ENCODE peak calls at places on chromosomes 2 and 18, in four cellular contexts. One of them, this sample, is unnamed.

GRCh38 chr2:237122214-237122666 is 36.6 kb downstream of the COPS8 start:
- DNase-seq in GM12878: no peak
- DNase-seq in GM12891: peak
- DNase-seq in K562: peak
- DNase-seq in this sample: peak

GRCh38 chr2:53173126-53173525 is 594.5 kb upstream of the CHAC2 start:
- DNase-seq in GM12891: no peak
- DNase-seq in K562: no peak
- DNase-seq in GM12878: no peak
- DNase-seq in this sample: no peak

GRCh38 chr2:182359027-182360011 is 67.5 kb downstream of the PDE1A start:
- DNase-seq in GM12891: no peak
- DNase-seq in K562: no peak
- DNase-seq in GM12878: no peak
- DNase-seq in this sample: no peak

GRCh38 chr2:64221935-64222334 is 77.7 kb upstream of the PELI1 start:
- DNase-seq in GM12878: no peak
- DNase-seq in GM12891: no peak
- DNase-seq in K562: no peak
- DNase-seq in this sample: no peak

GRCh38 chr18:79519751-79520472 is 124.2 kb downstream of the NFATC1 start:
- DNase-seq in K562: peak
- DNase-seq in GM12878: no peak
- DNase-seq in GM12891: no peak
- DNase-seq in this sample: no peak

GRCh38 chr2:152465541-152465940 is 130.6 kb downstream of the FMNL2 start:
- DNase-seq in GM12878: no peak
- DNase-seq in GM12891: no peak
- DNase-seq in K562: no peak
- DNase-seq in this sample: no peak

GRCh38 chr2:25279091-25279651 is 62.6 kb downstream of the DNMT3A start:
- DNase-seq in GM12891: peak
- DNase-seq in GM12878: peak
- DNase-seq in K562: no peak
- DNase-seq in this sample: peak

GRCh38 chr2:234905547-234906260 is 46.1 kb upstream of the SH3BP4 start:
- DNase-seq in K562: no peak
- DNase-seq in GM12878: no peak
- DNase-seq in GM12891: no peak
- DNase-seq in this sample: no peak

GRCh38 chr2:150133623-150134022 is 353.8 kb downstream of the RND3 start:
- DNase-seq in GM12891: no peak
- DNase-seq in GM12878: peak
- DNase-seq in K562: peak
- DNase-seq in this sample: no peak

GRCh38 chr2:36697424-36698066 is 1.0 kb downstream of the VIT start:
- DNase-seq in GM12878: no peak
- DNase-seq in GM12891: no peak
- DNase-seq in K562: no peak
- DNase-seq in this sample: peak

GRCh38 chr2:60466161-60466702 is 87.2 kb downstream of the BCL11A start:
- DNase-seq in GM12891: no peak
- DNase-seq in GM12878: no peak
- DNase-seq in K562: no peak
- DNase-seq in this sample: no peak
- TF ChIP-seq SPI1 in GM12891: no peak
- TF ChIP-seq SPI1 in GM12878: no peak
- TF ChIP-seq SPI1 in K562: no peak
- TF ChIP-seq SPI1 in this sample: no peak

DNA sequence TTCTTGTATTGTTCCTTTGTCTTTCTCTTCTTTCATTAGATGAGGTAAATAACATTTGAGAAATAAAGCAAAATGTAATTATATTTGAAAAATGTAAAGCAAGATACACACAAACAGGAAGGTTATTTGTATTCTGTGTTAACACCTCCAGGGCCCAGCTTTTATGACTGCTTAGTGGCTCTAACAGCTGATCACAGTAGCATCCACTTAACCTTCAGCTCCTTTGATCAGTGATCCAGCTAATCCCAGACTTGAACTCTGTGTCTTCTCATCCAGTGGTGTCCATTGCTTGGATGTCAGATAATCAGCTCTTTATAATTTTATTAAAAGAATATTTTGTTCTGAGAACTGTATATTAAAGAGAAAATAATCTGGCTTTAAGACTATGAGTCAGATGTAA is 44.5 kb downstream of the PSMD14 start:
- DNase-seq in GM12878: no peak
- DNase-seq in K562: no peak
- DNase-seq in GM12891: no peak
- DNase-seq in this sample: no peak
- TF ChIP-seq SPI1 in GM12878: no peak
- TF ChIP-seq SPI1 in K562: no peak
- TF ChIP-seq SPI1 in GM12891: no peak
- TF ChIP-seq SPI1 in this sample: no peak

GRCh38 chr18:69785466-69785865 is 162.2 kb downstream of the CD226 start:
- DNase-seq in K562: no peak
- DNase-seq in GM12878: no peak
- DNase-seq in GM12891: no peak
- DNase-seq in this sample: no peak
- TF ChIP-seq SPI1 in K562: no peak
- TF ChIP-seq SPI1 in GM12878: no peak
- TF ChIP-seq SPI1 in GM12891: no peak
- TF ChIP-seq SPI1 in this sample: no peak

GRCh38 chr2:216151313-216152030 is 42.3 kb downstream of the XRCC5 start:
- DNase-seq in K562: no peak
- DNase-seq in GM12878: no peak
- DNase-seq in GM12891: no peak
- DNase-seq in this sample: no peak
- TF ChIP-seq SPI1 in K562: no peak
- TF ChIP-seq SPI1 in GM12878: no peak
- TF ChIP-seq SPI1 in GM12891: no peak
- TF ChIP-seq SPI1 in this sample: no peak

DNA sequence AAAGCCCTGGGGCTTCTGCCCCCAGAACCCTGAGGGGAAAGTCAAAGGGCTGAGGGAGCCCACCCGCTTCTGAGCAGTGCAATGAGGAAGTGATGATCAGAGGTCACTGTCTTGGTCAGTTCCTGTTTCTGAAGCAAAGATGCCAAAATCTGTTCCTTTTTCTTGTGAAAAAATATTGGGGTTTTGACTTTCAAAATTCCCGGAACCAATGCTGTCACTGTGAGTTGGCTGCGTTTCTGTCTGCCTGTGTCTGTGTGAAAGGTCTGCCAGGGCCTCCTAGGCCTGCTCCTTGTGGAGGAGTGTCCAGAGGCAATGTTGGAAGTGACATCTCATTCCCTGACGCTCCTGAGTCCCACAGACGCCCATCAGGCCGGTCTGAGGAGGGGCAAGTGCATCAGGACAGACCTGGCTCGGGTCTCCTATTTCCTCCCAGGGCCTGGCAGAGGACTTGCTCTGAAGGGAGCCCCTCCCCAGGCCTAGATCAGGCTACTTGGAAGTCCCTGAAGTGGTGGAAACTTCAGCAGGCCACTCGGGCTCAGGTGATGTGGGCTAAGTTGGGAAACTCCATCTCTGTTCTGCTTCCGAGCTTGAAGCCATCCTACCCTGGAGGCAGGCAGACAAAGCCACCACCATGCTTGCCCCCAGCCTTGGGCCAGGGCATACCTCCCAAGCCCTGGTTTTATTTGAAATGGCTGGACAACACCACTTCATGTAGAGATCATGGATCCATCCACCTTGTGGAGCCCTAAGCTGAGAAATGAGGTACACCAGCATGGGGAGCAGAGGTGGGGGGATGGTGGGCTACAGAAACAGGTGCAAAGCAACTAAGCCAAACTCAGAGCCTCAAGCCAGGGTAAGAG is 51.0 kb downstream of the PKDCC start:
- DNase-seq in GM12878: no peak
- DNase-seq in GM12891: no peak
- DNase-seq in K562: no peak
- DNase-seq in this sample: no peak
- TF ChIP-seq SPI1 in GM12878: peak
- TF ChIP-seq SPI1 in GM12891: peak
- TF ChIP-seq SPI1 in K562: peak
- TF ChIP-seq SPI1 in this sample: peak

GRCh38 chr2:43340945-43341356 is 114.5 kb upstream of the ZFP36L2 start:
- DNase-seq in GM12891: no peak
- DNase-seq in K562: no peak
- DNase-seq in GM12878: no peak
- DNase-seq in this sample: no peak
- TF ChIP-seq SPI1 in GM12891: no peak
- TF ChIP-seq SPI1 in K562: no peak
- TF ChIP-seq SPI1 in GM12878: no peak
- TF ChIP-seq SPI1 in this sample: no peak

GRCh38 chr18:44725300-44726096 is 44.8 kb downstream of the SETBP1 start:
- DNase-seq in GM12891: no peak
- DNase-seq in GM12878: peak
- DNase-seq in K562: peak
- DNase-seq in this sample: peak
- TF ChIP-seq SPI1 in GM12891: no peak
- TF ChIP-seq SPI1 in GM12878: no peak
- TF ChIP-seq SPI1 in K562: no peak
- TF ChIP-seq SPI1 in this sample: no peak

GRCh38 chr2:184680825-184681224 is 82.5 kb downstream of the ZNF804A start:
- DNase-seq in GM12878: no peak
- DNase-seq in GM12891: no peak
- DNase-seq in K562: no peak
- DNase-seq in this sample: no peak
- TF ChIP-seq SPI1 in GM12878: no peak
- TF ChIP-seq SPI1 in GM12891: no peak
- TF ChIP-seq SPI1 in K562: no peak
- TF ChIP-seq SPI1 in this sample: no peak

This sample was measured in HL-60.